ENCODE peak calls at places on chromosomes 4 and X, in six cellular contexts. One of them, this sample, is unnamed.

GRCh38 chr4:6369511-6369910 is 99.9 kb downstream of the WFS1 start:
- DNase-seq in CD4-positive, CD25-positive, alpha-beta regulatory T cell: no peak
- DNase-seq in tibial artery: no peak
- DNase-seq in CD8-positive, alpha-beta memory T cell: no peak
- DNase-seq in CD4-positive, alpha-beta memory T cell: no peak
- DNase-seq in endodermal cell: no peak
- DNase-seq in this sample: no peak

GRCh38 chrX:40644821-40645358 is 2.5 kb downstream of the CXorf38 start:
- DNase-seq in CD4-positive, CD25-positive, alpha-beta regulatory T cell: peak; percentile 86
- DNase-seq in tibial artery: peak; percentile 71
- DNase-seq in CD8-positive, alpha-beta memory T cell: peak; percentile 64
- DNase-seq in CD4-positive, alpha-beta memory T cell: peak; percentile 62
- DNase-seq in endodermal cell: no peak
- DNase-seq in this sample: peak; percentile 28

GRCh38 chrX:45003080-45003479 is 130.1 kb downstream of the KDM6A start:
- DNase-seq in CD4-positive, CD25-positive, alpha-beta regulatory T cell: no peak
- DNase-seq in tibial artery: no peak
- DNase-seq in CD8-positive, alpha-beta memory T cell: no peak
- DNase-seq in CD4-positive, alpha-beta memory T cell: no peak
- DNase-seq in endodermal cell: no peak
- DNase-seq in this sample: no peak

GRCh38 chr4:44447563-44448504 is 775 bp downstream of the KCTD8 start:
- DNase-seq in CD4-positive, CD25-positive, alpha-beta regulatory T cell: peak; percentile 1
- DNase-seq in tibial artery: peak; percentile 66
- DNase-seq in CD8-positive, alpha-beta memory T cell: no peak
- DNase-seq in CD4-positive, alpha-beta memory T cell: no peak
- DNase-seq in endodermal cell: peak; percentile 87
- DNase-seq in this sample: no peak

GRCh38 chr4:41257257-41257900 is 651 bp downstream of the UCHL1 start:
- DNase-seq in CD4-positive, CD25-positive, alpha-beta regulatory T cell: peak; percentile 2
- DNase-seq in tibial artery: peak; percentile 76
- DNase-seq in CD8-positive, alpha-beta memory T cell: no peak
- DNase-seq in CD4-positive, alpha-beta memory T cell: no peak
- DNase-seq in endodermal cell: peak; percentile 76
- DNase-seq in this sample: no peak

GRCh38 chr4:84690481-84690880 is 107.6 kb downstream of the CDS1 start:
- DNase-seq in CD4-positive, CD25-positive, alpha-beta regulatory T cell: no peak
- DNase-seq in tibial artery: no peak
- DNase-seq in CD8-positive, alpha-beta memory T cell: no peak
- DNase-seq in CD4-positive, alpha-beta memory T cell: no peak
- DNase-seq in endodermal cell: no peak
- DNase-seq in this sample: no peak

GRCh38 chrX:115428011-115428410 is 133.0 kb upstream of the PLS3 start:
- DNase-seq in CD4-positive, CD25-positive, alpha-beta regulatory T cell: no peak
- DNase-seq in tibial artery: no peak
- DNase-seq in CD8-positive, alpha-beta memory T cell: no peak
- DNase-seq in CD4-positive, alpha-beta memory T cell: no peak
- DNase-seq in endodermal cell: no peak
- DNase-seq in this sample: no peak

GRCh38 chr4:111398906-111399330 is 746.3 kb upstream of the FAM241A start:
- DNase-seq in CD4-positive, CD25-positive, alpha-beta regulatory T cell: no peak
- DNase-seq in tibial artery: no peak
- DNase-seq in CD8-positive, alpha-beta memory T cell: no peak
- DNase-seq in CD4-positive, alpha-beta memory T cell: no peak
- DNase-seq in endodermal cell: no peak
- DNase-seq in this sample: no peak

GRCh38 chrX:37697169-37697760 is 11.7 kb downstream of the XK start:
- DNase-seq in CD4-positive, CD25-positive, alpha-beta regulatory T cell: no peak
- DNase-seq in tibial artery: no peak
- DNase-seq in CD8-positive, alpha-beta memory T cell: no peak
- DNase-seq in CD4-positive, alpha-beta memory T cell: no peak
- DNase-seq in endodermal cell: no peak
- DNase-seq in this sample: no peak

GRCh38 chr4:39036172-39036571 is 4.0 kb upstream of the TMEM156 start:
- DNase-seq in CD4-positive, CD25-positive, alpha-beta regulatory T cell: no peak
- DNase-seq in tibial artery: no peak
- DNase-seq in CD8-positive, alpha-beta memory T cell: no peak
- DNase-seq in CD4-positive, alpha-beta memory T cell: no peak
- DNase-seq in endodermal cell: no peak
- DNase-seq in this sample: no peak

GRCh38 chr4:143178923-143179322 is 5.8 kb upstream of the USP38 start:
- DNase-seq in CD4-positive, CD25-positive, alpha-beta regulatory T cell: no peak
- DNase-seq in tibial artery: no peak
- DNase-seq in CD8-positive, alpha-beta memory T cell: no peak
- DNase-seq in CD4-positive, alpha-beta memory T cell: no peak
- DNase-seq in endodermal cell: no peak
- DNase-seq in this sample: no peak

GRCh38 chr4:71857713-71858451 is 74.0 kb upstream of the GC start:
- DNase-seq in CD4-positive, CD25-positive, alpha-beta regulatory T cell: no peak
- DNase-seq in tibial artery: no peak
- DNase-seq in CD8-positive, alpha-beta memory T cell: no peak
- DNase-seq in CD4-positive, alpha-beta memory T cell: no peak
- DNase-seq in endodermal cell: peak; percentile 85
- DNase-seq in this sample: no peak

GRCh38 chr4:186485621-186486062 is 69.7 kb downstream of the MTNR1A start:
- DNase-seq in CD4-positive, CD25-positive, alpha-beta regulatory T cell: no peak
- DNase-seq in tibial artery: peak; percentile 66
- DNase-seq in CD8-positive, alpha-beta memory T cell: no peak
- DNase-seq in CD4-positive, alpha-beta memory T cell: no peak
- DNase-seq in endodermal cell: no peak
- DNase-seq in this sample: no peak

GRCh38 chrX:108261541-108262218 is 170.1 kb downstream of the ATG4A start:
- DNase-seq in CD4-positive, CD25-positive, alpha-beta regulatory T cell: no peak
- DNase-seq in tibial artery: no peak
- DNase-seq in CD8-positive, alpha-beta memory T cell: no peak
- DNase-seq in CD4-positive, alpha-beta memory T cell: no peak
- DNase-seq in endodermal cell: no peak
- DNase-seq in this sample: no peak

GRCh38 chr4:186807809-186808634 is 84.4 kb upstream of the FAT1 start:
- DNase-seq in CD4-positive, CD25-positive, alpha-beta regulatory T cell: no peak
- DNase-seq in tibial artery: no peak
- DNase-seq in CD8-positive, alpha-beta memory T cell: no peak
- DNase-seq in CD4-positive, alpha-beta memory T cell: no peak
- DNase-seq in endodermal cell: no peak
- DNase-seq in this sample: no peak

GRCh38 chrX:21723814-21724213 is 34.1 kb downstream of the SMPX start:
- DNase-seq in CD4-positive, CD25-positive, alpha-beta regulatory T cell: no peak
- DNase-seq in tibial artery: no peak
- DNase-seq in CD8-positive, alpha-beta memory T cell: no peak
- DNase-seq in CD4-positive, alpha-beta memory T cell: no peak
- DNase-seq in endodermal cell: no peak
- DNase-seq in this sample: no peak

GRCh38 chrX:21723097-21723496 is 34.8 kb downstream of the SMPX start:
- DNase-seq in CD4-positive, CD25-positive, alpha-beta regulatory T cell: peak; percentile 1
- DNase-seq in tibial artery: no peak
- DNase-seq in CD8-positive, alpha-beta memory T cell: no peak
- DNase-seq in CD4-positive, alpha-beta memory T cell: no peak
- DNase-seq in endodermal cell: peak; percentile 67
- DNase-seq in this sample: no peak

GRCh38 chrX:21728276-21728968 is 29.5 kb downstream of the SMPX start:
- DNase-seq in CD4-positive, CD25-positive, alpha-beta regulatory T cell: no peak
- DNase-seq in tibial artery: no peak
- DNase-seq in CD8-positive, alpha-beta memory T cell: no peak
- DNase-seq in CD4-positive, alpha-beta memory T cell: no peak
- DNase-seq in endodermal cell: no peak
- DNase-seq in this sample: no peak

GRCh38 chrX:21725916-21726315 is 32.0 kb downstream of the SMPX start:
- DNase-seq in CD4-positive, CD25-positive, alpha-beta regulatory T cell: no peak
- DNase-seq in tibial artery: no peak
- DNase-seq in CD8-positive, alpha-beta memory T cell: no peak
- DNase-seq in CD4-positive, alpha-beta memory T cell: no peak
- DNase-seq in endodermal cell: no peak
- DNase-seq in this sample: no peak

GRCh38 chrX:21725498-21725897 is 32.4 kb downstream of the SMPX start:
- DNase-seq in CD4-positive, CD25-positive, alpha-beta regulatory T cell: peak; percentile 13
- DNase-seq in tibial artery: no peak
- DNase-seq in CD8-positive, alpha-beta memory T cell: no peak
- DNase-seq in CD4-positive, alpha-beta memory T cell: no peak
- DNase-seq in endodermal cell: no peak
- DNase-seq in this sample: no peak
- H3K27ac ChIP-seq in CD4-positive, CD25-positive, alpha-beta regulatory T cell: no peak overlapping the region
- H3K27ac ChIP-seq in tibial artery: no peak overlapping the region
- H3K27ac ChIP-seq in CD8-positive, alpha-beta memory T cell: no peak overlapping the region
- H3K27ac ChIP-seq in CD4-positive, alpha-beta memory T cell: no peak overlapping the region
- H3K27ac ChIP-seq in endodermal cell: no peak overlapping the region
- H3K27ac ChIP-seq in this sample: no peak overlapping the region

GRCh38 chr4:7575426-7575825 is 140.7 kb upstream of the PSAPL1 start:
- DNase-seq in CD4-positive, CD25-positive, alpha-beta regulatory T cell: no peak
- DNase-seq in tibial artery: no peak
- DNase-seq in CD8-positive, alpha-beta memory T cell: no peak
- DNase-seq in CD4-positive, alpha-beta memory T cell: no peak
- DNase-seq in endodermal cell: no peak
- DNase-seq in this sample: no peak
- H3K9me3 ChIP-seq in CD4-positive, CD25-positive, alpha-beta regulatory T cell: peaks cover 28% of the 10 kb centered on the region
- H3K9me3 ChIP-seq in tibial artery: no peaks in the 10 kb centered on the region
- H3K9me3 ChIP-seq in CD8-positive, alpha-beta memory T cell: peaks cover 17% of the 10 kb centered on the region
- H3K9me3 ChIP-seq in CD4-positive, alpha-beta memory T cell: peaks cover 25% of the 10 kb centered on the region
- H3K9me3 ChIP-seq in endodermal cell: peaks cover 17% of the 10 kb centered on the region
- H3K9me3 ChIP-seq in this sample: peaks cover 39% of the 10 kb centered on the region

DNA sequence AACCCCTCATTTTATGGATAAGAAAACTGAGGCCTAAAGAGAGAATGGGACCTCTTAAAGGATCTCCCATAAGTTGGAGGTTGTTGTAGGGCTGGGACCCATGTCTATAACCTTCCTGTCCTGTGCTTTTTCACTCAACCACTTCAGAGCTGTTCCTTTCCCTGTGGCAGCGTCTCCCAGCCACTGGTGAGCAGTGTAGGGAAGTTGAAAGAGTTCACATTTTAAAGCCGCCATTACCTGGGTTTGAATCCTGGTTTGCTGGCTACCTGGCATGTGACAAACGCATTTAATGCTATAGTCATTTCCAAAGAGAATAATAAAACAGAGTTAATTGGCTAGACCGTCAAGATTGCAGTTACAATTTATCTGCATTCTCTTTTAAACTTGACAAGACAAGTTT is 218.5 kb downstream of the NWD2 start:
- DNase-seq in CD4-positive, CD25-positive, alpha-beta regulatory T cell: no peak
- DNase-seq in tibial artery: no peak
- DNase-seq in CD8-positive, alpha-beta memory T cell: no peak
- DNase-seq in CD4-positive, alpha-beta memory T cell: no peak
- DNase-seq in endodermal cell: no peak
- DNase-seq in this sample: no peak
- H3K27ac ChIP-seq in CD4-positive, CD25-positive, alpha-beta regulatory T cell: no peak overlapping the region
- H3K27ac ChIP-seq in tibial artery: no peak overlapping the region
- H3K27ac ChIP-seq in CD8-positive, alpha-beta memory T cell: no peak overlapping the region
- H3K27ac ChIP-seq in CD4-positive, alpha-beta memory T cell: no peak overlapping the region
- H3K27ac ChIP-seq in endodermal cell: no peak overlapping the region
- H3K27ac ChIP-seq in this sample: no peak overlapping the region

GRCh38 chr4:1399508-1400190 is 6.6 kb downstream of the NKX1-1 start:
- DNase-seq in CD4-positive, CD25-positive, alpha-beta regulatory T cell: no peak
- DNase-seq in tibial artery: no peak
- DNase-seq in CD8-positive, alpha-beta memory T cell: no peak
- DNase-seq in CD4-positive, alpha-beta memory T cell: no peak
- DNase-seq in endodermal cell: no peak
- DNase-seq in this sample: no peak

GRCh38 chr4:1400191-1400805 is 5.9 kb downstream of the NKX1-1 start:
- DNase-seq in CD4-positive, CD25-positive, alpha-beta regulatory T cell: no peak
- DNase-seq in tibial artery: no peak
- DNase-seq in CD8-positive, alpha-beta memory T cell: no peak
- DNase-seq in CD4-positive, alpha-beta memory T cell: no peak
- DNase-seq in endodermal cell: no peak
- DNase-seq in this sample: no peak

GRCh38 chr4:1400861-1401408 is 5.3 kb downstream of the NKX1-1 start:
- DNase-seq in CD4-positive, CD25-positive, alpha-beta regulatory T cell: no peak
- DNase-seq in tibial artery: peak; percentile 47
- DNase-seq in CD8-positive, alpha-beta memory T cell: no peak
- DNase-seq in CD4-positive, alpha-beta memory T cell: no peak
- DNase-seq in endodermal cell: peak; percentile 62
- DNase-seq in this sample: no peak

GRCh38 chr4:1396806-1397455 is 9.3 kb downstream of the NKX1-1 start:
- DNase-seq in CD4-positive, CD25-positive, alpha-beta regulatory T cell: no peak
- DNase-seq in tibial artery: peak; percentile 48
- DNase-seq in CD8-positive, alpha-beta memory T cell: no peak
- DNase-seq in CD4-positive, alpha-beta memory T cell: no peak
- DNase-seq in endodermal cell: peak; percentile 26
- DNase-seq in this sample: no peak

DNA sequence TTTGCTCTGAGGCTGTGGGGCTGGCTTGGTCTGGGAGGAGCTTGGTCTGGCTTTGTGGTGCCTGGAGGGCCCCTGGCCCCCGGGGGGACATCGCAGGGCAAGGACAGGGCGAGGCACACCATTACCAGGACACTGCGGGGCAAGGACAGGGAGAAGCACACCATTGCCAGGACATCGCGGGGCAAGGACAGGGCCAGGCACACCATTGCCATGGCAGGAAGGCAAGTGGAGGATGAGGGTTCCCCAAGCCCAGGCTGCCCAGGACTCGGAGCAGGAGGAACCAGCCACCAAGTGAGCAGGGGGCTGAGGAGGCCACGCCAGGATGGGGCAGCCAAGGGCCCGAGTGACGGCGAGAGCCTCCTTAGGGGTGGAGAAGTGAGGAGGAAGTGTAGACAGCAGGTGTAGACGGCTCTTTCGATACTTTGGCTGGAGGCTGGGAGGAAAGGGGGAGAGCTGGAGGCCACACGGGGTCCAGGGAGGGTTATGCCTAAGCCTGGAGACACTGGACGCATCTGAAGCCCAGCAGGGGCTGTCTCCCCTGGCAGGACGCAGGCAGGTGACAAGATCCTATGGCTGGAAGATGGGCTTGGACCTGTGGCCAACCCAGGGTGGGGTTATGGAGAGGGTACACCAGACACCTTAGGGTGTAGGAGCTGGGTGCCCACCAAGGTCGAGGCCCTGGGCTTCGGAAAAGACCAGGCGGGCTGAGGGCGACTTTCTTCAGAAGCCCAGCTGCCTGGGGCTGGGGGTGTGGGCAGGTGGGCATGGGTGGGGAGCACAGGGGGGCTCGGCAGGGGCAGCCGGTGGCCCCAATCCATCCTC is 7.3 kb downstream of the NKX1-1 start:
- DNase-seq in CD4-positive, CD25-positive, alpha-beta regulatory T cell: no peak
- DNase-seq in tibial artery: peak; percentile 48
- DNase-seq in CD8-positive, alpha-beta memory T cell: no peak
- DNase-seq in CD4-positive, alpha-beta memory T cell: no peak
- DNase-seq in endodermal cell: no peak
- DNase-seq in this sample: no peak
- H3K9me3 ChIP-seq in CD4-positive, CD25-positive, alpha-beta regulatory T cell: no peaks in the 10 kb centered on the region
- H3K9me3 ChIP-seq in tibial artery: no peaks in the 10 kb centered on the region
- H3K9me3 ChIP-seq in CD8-positive, alpha-beta memory T cell: no peaks in the 10 kb centered on the region
- H3K9me3 ChIP-seq in CD4-positive, alpha-beta memory T cell: no peaks in the 10 kb centered on the region
- H3K9me3 ChIP-seq in endodermal cell: no peaks in the 10 kb centered on the region
- H3K9me3 ChIP-seq in this sample: peaks cover 5% of the 10 kb centered on the region

GRCh38 chrX:123830309-123830708 is 29.5 kb upstream of the XIAP start:
- DNase-seq in CD4-positive, CD25-positive, alpha-beta regulatory T cell: no peak
- DNase-seq in tibial artery: no peak
- DNase-seq in CD8-positive, alpha-beta memory T cell: no peak
- DNase-seq in CD4-positive, alpha-beta memory T cell: no peak
- DNase-seq in endodermal cell: no peak
- DNase-seq in this sample: no peak
- H3K27ac ChIP-seq in CD4-positive, CD25-positive, alpha-beta regulatory T cell: no peak overlapping the region
- H3K27ac ChIP-seq in tibial artery: no peak overlapping the region
- H3K27ac ChIP-seq in CD8-positive, alpha-beta memory T cell: no peak overlapping the region
- H3K27ac ChIP-seq in CD4-positive, alpha-beta memory T cell: no peak overlapping the region
- H3K27ac ChIP-seq in endodermal cell: no peak overlapping the region
- H3K27ac ChIP-seq in this sample: no peak overlapping the region

GRCh38 chr4:174907508-174907907 is 10.7 kb upstream of the ADAM29 start:
- DNase-seq in CD4-positive, CD25-positive, alpha-beta regulatory T cell: no peak
- DNase-seq in tibial artery: no peak
- DNase-seq in CD8-positive, alpha-beta memory T cell: no peak
- DNase-seq in CD4-positive, alpha-beta memory T cell: no peak
- DNase-seq in endodermal cell: no peak
- DNase-seq in this sample: no peak
- H3K9me3 ChIP-seq in CD4-positive, CD25-positive, alpha-beta regulatory T cell: no peaks in the 10 kb centered on the region
- H3K9me3 ChIP-seq in tibial artery: no peaks in the 10 kb centered on the region
- H3K9me3 ChIP-seq in CD8-positive, alpha-beta memory T cell: no peaks in the 10 kb centered on the region
- H3K9me3 ChIP-seq in CD4-positive, alpha-beta memory T cell: no peaks in the 10 kb centered on the region
- H3K9me3 ChIP-seq in endodermal cell: peaks cover 37% of the 10 kb centered on the region
- H3K9me3 ChIP-seq in this sample: peaks cover 4% of the 10 kb centered on the region